ENCODE peak calls at places on chromosomes 1 and 21, in four cellular contexts. W is fibroblast of mammary gland, L is adrenal gland, X is NCI-H1092 treated with DMSO at 0.1 percent for 48 hours. Z is an unnamed sample.
A peak's percentile ranks its signal among the peaks of the same experiment; 100 is the strongest.

GRCh38 chr1:241074507-241074906 is 282.5 kb downstream of the RGS7 start:
- DNase-seq in X (peak; percentile 15), L (no peak), W (peak; percentile 38), Z (no peak)

GRCh38 chr1:21245688-21246229 is 44.5 kb downstream of the ECE1 start:
- DNase-seq in L (no peak), X (no peak), W (no peak), Z (no peak)

GRCh38 chr1:198713081-198713480 is 74.2 kb downstream of the PTPRC start:
- DNase-seq in W (peak; percentile 40), X (no peak), L (no peak), Z (peak; percentile 61)

GRCh38 chr21:33685613-33686197 is 43.4 kb downstream of the ITSN1 start:
- DNase-seq in L (no peak), X (no peak), W (peak; percentile 78), Z (peak; percentile 64)

GRCh38 chr1:8604041-8604942 is 213.1 kb downstream of the RERE start:
- DNase-seq in W (no peak), X (no peak), L (no peak), Z (no peak)

GRCh38 chr1:41169066-41169798 is 72.9 kb downstream of the SCMH1 start:
- DNase-seq in X (no peak), L (no peak), W (no peak), Z (no peak)

GRCh38 chr1:26986658-26987057 is 6.8 kb upstream of the TRNP1 start:
- DNase-seq in X (no peak), L (no peak), W (no peak), Z (no peak)

GRCh38 chr21:36835383-36835795 is 131.1 kb downstream of the HLCS start:
- DNase-seq in L (no peak), X (no peak), W (no peak), Z (no peak)

GRCh38 chr1:960371-961131 is at the start of gene KLHL17:
- DNase-seq in L (peak; percentile 64), W (peak; percentile 52), X (no peak), Z (no peak)

GRCh38 chr1:112510340-112510739 is 1.6 kb downstream of the WNT2B start:
- DNase-seq in X (no peak), L (no peak), W (no peak), Z (no peak)

GRCh38 chr1:46526689-46527291 is 24.7 kb downstream of the KNCN start:
- DNase-seq in X (no peak), W (no peak), L (no peak), Z (no peak)